ENCODE peak calls at places on chromosome 7, in eight cellular contexts. O is IMR-90; U is left ventricle myocardium inferior; B is A673; N is CD4-positive, alpha-beta T cell; D is lung; J is CD4-positive, alpha-beta memory T cell; L is K562. V is an unnamed sample.

GRCh38 chr7:37425504-37425903 is 23.2 kb downstream of the ELMO1 start:
- DNase-seq in O (no peak), U (no peak), B (no peak), N (no peak), D (no peak), J (no peak), L (no peak), V (no peak)

GRCh38 chr7:152006336-152006735 is 19.1 kb upstream of the GALNT11 start:
- DNase-seq in O (no peak), U (no peak), B (no peak), N (no peak), D (no peak), J (no peak), L (no peak), V (no peak)

GRCh38 chr7:29989257-29989995 is at the start of gene SCRN1:
- DNase-seq in O (peak; percentile 13), U (peak; percentile 42), B (peak; percentile 71), N (peak; percentile 38), D (no peak), J (peak; percentile 14), L (no peak), V (no peak)

GRCh38 chr7:92135100-92135429 is 788 bp upstream of the CYP51A1 start:
- DNase-seq in O (no peak), U (no peak), B (peak; percentile 45), N (no peak), D (peak; percentile 31), J (no peak), L (peak; percentile 57), V (no peak)

GRCh38 chr7:94423865-94424264 is 29.2 kb downstream of the COL1A2 start:
- DNase-seq in O (peak; percentile 88), U (no peak), B (no peak), N (no peak), D (no peak), J (no peak), L (no peak), V (no peak)

GRCh38 chr7:1700536-1701333 is 30.7 kb downstream of the ELFN1 start:
- DNase-seq in O (no peak), U (no peak), B (no peak), N (peak; percentile 7), D (no peak), J (no peak), L (no peak), V (no peak)

GRCh38 chr7:151743481-151743983 is 133.4 kb downstream of the PRKAG2 start:
- DNase-seq in O (no peak), U (peak; percentile 57), B (no peak), N (no peak), D (no peak), J (no peak), L (no peak), V (no peak)

GRCh38 chr7:107396990-107397389 is 72.9 kb upstream of the GPR22 start:
- DNase-seq in O (no peak), U (no peak), B (no peak), N (no peak), D (no peak), J (no peak), L (peak; percentile 16), V (no peak)

GRCh38 chr7:32928785-32929184 is 28.5 kb upstream of the FKBP9 start:
- DNase-seq in O (no peak), U (no peak), B (no peak), N (no peak), D (no peak), J (no peak), L (no peak), V (no peak)

GRCh38 chr7:51593638-51594037 is 277.0 kb upstream of the COBL start:
- DNase-seq in O (no peak), U (no peak), B (no peak), N (no peak), D (no peak), J (no peak), L (no peak), V (no peak)

GRCh38 chr7:72538856-72539255 is 126.7 kb upstream of the CALN1 start:
- DNase-seq in O (no peak), U (no peak), B (no peak), N (no peak), D (no peak), J (no peak), L (no peak), V (no peak)

GRCh38 chr7:18706648-18707047 is 211.1 kb downstream of the HDAC9 start:
- DNase-seq in O (no peak), U (no peak), B (peak; percentile 14), N (no peak), D (no peak), J (no peak), L (no peak), V (no peak)

GRCh38 chr7:55545496-55545895 is 26.8 kb downstream of the VOPP1 start:
- DNase-seq in O (peak; percentile 82), U (no peak), B (peak; percentile 26), N (no peak), D (no peak), J (no peak), L (no peak), V (no peak)

GRCh38 chr7:157910446-157910845 is 573.6 kb downstream of the DNAJB6 start:
- DNase-seq in O (no peak), U (no peak), B (no peak), N (no peak), D (no peak), J (no peak), L (no peak), V (no peak)
- H3K9me3 ChIP-seq in O (peaks cover 32% of the 10 kb centered on the region), U (peaks cover 39% of the 10 kb centered on the region), B (peaks cover 4% of the 10 kb centered on the region), N (peaks cover 4% of the 10 kb centered on the region), D (peaks cover 6% of the 10 kb centered on the region), J (no peaks in the 10 kb centered on the region), L (no peaks in the 10 kb centered on the region), V (no peaks in the 10 kb centered on the region)

DNA sequence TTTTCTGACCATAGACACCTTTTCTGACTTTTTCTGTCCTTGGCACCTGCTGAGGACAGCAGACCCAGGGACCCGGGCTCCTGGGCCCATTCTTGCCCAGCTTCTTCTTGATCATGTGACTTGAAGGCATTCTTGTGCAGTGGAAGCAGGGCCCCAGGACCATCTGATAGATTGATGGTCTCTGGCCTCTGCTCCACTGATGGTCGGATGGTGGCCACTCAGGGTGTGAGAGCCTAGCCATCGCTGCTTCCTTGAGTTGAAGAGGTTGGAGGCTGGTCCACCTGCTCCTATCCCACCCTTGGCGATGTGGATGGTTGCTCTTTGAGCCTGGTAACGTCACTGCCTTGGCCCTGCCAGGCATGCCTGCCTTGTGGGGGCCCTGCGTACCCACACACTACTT is 37.8 kb upstream of the ZNF716 start:
- DNase-seq in O (no peak), U (no peak), B (no peak), N (no peak), D (no peak), J (no peak), L (no peak), V (no peak)
- H3K9me3 ChIP-seq in O (peaks cover 46% of the 10 kb centered on the region), U (no peaks in the 10 kb centered on the region), B (peaks cover 48% of the 10 kb centered on the region), N (peaks cover 4% of the 10 kb centered on the region), D (no peaks in the 10 kb centered on the region), J (no peaks in the 10 kb centered on the region), L (no peaks in the 10 kb centered on the region), V (no peaks in the 10 kb centered on the region)

DNA sequence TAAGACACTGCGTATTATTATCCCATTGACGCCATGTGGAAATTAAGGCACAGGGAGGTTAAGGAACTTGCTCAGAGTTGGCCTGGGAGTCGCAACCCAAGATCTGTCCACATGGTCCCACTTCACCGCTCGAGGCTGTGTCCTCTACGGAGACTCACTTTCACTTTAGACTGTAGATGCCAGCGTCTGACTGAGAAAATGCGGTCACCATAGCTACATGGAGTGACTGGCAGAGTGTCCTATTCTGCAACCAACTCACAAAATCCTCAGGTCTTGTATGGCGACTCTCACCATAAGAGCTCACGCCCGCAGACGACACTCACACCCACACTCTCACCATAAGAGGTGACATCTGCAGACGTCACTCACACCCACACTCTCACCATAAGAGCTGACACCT is 257.9 kb downstream of the PTPRN2 start:
- DNase-seq in O (no peak), U (no peak), B (no peak), N (no peak), D (no peak), J (no peak), L (no peak), V (no peak)
- H3K9me3 ChIP-seq in O (peaks cover 57% of the 10 kb centered on the region), U (no peaks in the 10 kb centered on the region), B (peaks cover 29% of the 10 kb centered on the region), N (no peaks in the 10 kb centered on the region), D (peaks cover 7% of the 10 kb centered on the region), J (no peaks in the 10 kb centered on the region), L (peaks cover 17% of the 10 kb centered on the region), V (no peaks in the 10 kb centered on the region)

GRCh38 chr7:45044333-45044732 is 44.3 kb downstream of the CCM2 start:
- DNase-seq in O (no peak), U (no peak), B (no peak), N (no peak), D (no peak), J (no peak), L (no peak), V (no peak)
- H3K9me3 ChIP-seq in O (no peaks in the 10 kb centered on the region), U (no peaks in the 10 kb centered on the region), B (no peaks in the 10 kb centered on the region), N (no peaks in the 10 kb centered on the region), D (no peaks in the 10 kb centered on the region), J (no peaks in the 10 kb centered on the region), L (no peaks in the 10 kb centered on the region), V (no peaks in the 10 kb centered on the region)

DNA sequence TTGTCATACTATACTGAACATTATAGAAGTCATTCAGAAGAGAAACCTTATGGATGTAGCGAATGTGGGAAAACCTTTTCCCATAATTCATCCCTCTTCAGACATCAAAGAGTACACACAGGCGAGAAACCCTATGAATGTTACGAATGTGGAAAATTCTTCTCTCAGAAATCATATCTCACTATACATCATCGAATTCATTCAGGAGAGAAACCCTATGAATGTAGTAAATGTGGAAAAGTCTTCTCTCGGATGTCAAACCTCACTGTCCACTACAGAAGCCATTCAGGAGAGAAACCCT is 19.4 kb downstream of the RBAK start:
- DNase-seq in O (no peak), U (no peak), B (no peak), N (no peak), D (no peak), J (no peak), L (no peak), V (no peak)
- H3K9me3 ChIP-seq in O (peaks cover 74% of the 10 kb centered on the region), U (peaks cover 100% of the 10 kb centered on the region), B (peaks cover 92% of the 10 kb centered on the region), N (peaks cover 100% of the 10 kb centered on the region), D (peaks cover 24% of the 10 kb centered on the region), J (peaks cover 23% of the 10 kb centered on the region), L (peaks cover 70% of the 10 kb centered on the region), V (peaks cover 64% of the 10 kb centered on the region)

GRCh38 chr7:46459942-46460341 is 538.9 kb upstream of the IGFBP3 start:
- DNase-seq in O (peak; percentile 17), U (no peak), B (no peak), N (no peak), D (no peak), J (no peak), L (no peak), V (no peak)

GRCh38 chr7:46468753-46469356 is 547.8 kb upstream of the IGFBP3 start:
- DNase-seq in O (peak; percentile 35), U (no peak), B (peak; percentile 5), N (no peak), D (no peak), J (no peak), L (peak; percentile 32), V (no peak)

GRCh38 chr7:46461334-46461777 is 540.3 kb upstream of the IGFBP3 start:
- DNase-seq in O (peak; percentile 81), U (no peak), B (no peak), N (no peak), D (no peak), J (no peak), L (peak; percentile 8), V (no peak)

DNA sequence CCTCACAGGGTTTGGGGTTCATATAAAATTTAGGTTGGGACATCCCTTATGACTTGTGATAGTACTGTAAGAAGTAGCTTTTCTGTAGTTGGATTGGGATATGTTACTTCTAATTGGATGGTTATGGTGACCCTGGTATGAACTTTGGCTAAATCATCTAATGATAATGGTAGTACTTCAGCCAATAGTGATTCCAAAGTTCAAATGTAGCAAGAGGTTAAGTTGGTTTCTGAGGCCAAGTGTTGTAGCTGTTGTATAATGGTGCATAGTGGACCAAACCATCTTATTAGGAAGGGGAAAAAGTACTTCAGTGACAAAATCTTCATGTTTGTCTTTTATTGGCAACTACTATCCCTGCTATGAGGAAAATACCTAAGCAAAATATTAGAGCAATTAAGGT is 542.1 kb upstream of the IGFBP3 start:
- DNase-seq in O (no peak), U (no peak), B (no peak), N (no peak), D (no peak), J (no peak), L (no peak), V (no peak)
- H3K9me3 ChIP-seq in O (peaks cover 27% of the 10 kb centered on the region), U (peaks cover 91% of the 10 kb centered on the region), B (peaks cover 30% of the 10 kb centered on the region), N (peaks cover 29% of the 10 kb centered on the region), D (peaks cover 14% of the 10 kb centered on the region), J (no peaks in the 10 kb centered on the region), L (no peaks in the 10 kb centered on the region), V (no peaks in the 10 kb centered on the region)

V was measured in T-helper 17 cell.